ENCODE peak calls at places on chromosome X, in ten cellular contexts. Q is activated naive CD8-positive, alpha-beta T cell treated with anti-CD3 and anti-CD28 coated beads, Interleukin-2, amount 50 U/mL, for 16 hours; V is GM23338; M is BJ; K is endothelial cell; O is left colon; U is EL; E is anterior cingulate cortex; Z is NCI-H460; A is GM12891. P is an unnamed sample.

GRCh38 chrX:39907964-39908616 is 189.7 kb downstream of the BCOR start:
- DNase-seq in O (no peak), E (no peak), U (peak), A (no peak), Q (no peak), Z (peak), V (no peak), K (no peak), M (peak), P (no peak)

GRCh38 chrX:9055354-9055753 is 21.4 kb upstream of the FAM9B start:
- DNase-seq in U (no peak), K (no peak), M (no peak), A (no peak), Q (no peak), Z (no peak), V (no peak), O (no peak), E (no peak), P (no peak)

GRCh38 chrX:78455901-78456300 is 128.5 kb upstream of the CYSLTR1 start:
- DNase-seq in Q (no peak), M (no peak), E (no peak), A (no peak), K (no peak), V (no peak), Z (no peak), O (no peak), U (peak), P (no peak)

GRCh38 chrX:150546711-150547153 is 21.7 kb upstream of the MTM1 start:
- DNase-seq in A (no peak), Z (no peak), K (no peak), M (no peak), Q (no peak), O (no peak), U (no peak), E (no peak), V (no peak), P (no peak)

GRCh38 chrX:13387656-13388421 is 68.0 kb upstream of the ATXN3L start:
- DNase-seq in O (no peak), U (peak), V (no peak), Z (no peak), K (no peak), Q (no peak), A (no peak), E (no peak), M (peak), P (no peak)

GRCh38 chrX:47483310-47484268 is 567 bp upstream of the ZNF41 start:
- DNase-seq in Z (no peak), Q (no peak), A (no peak), V (peak), U (peak), E (no peak), O (peak), K (peak), M (no peak), P (peak)

GRCh38 chrX:9690046-9690445 is 75.6 kb downstream of the GPR143 start:
- DNase-seq in A (no peak), V (no peak), M (no peak), O (no peak), Q (no peak), U (no peak), Z (no peak), E (no peak), K (no peak), P (no peak)

GRCh38 chrX:41459714-41460113 is 12.6 kb downstream of the NYX start:
- DNase-seq in A (no peak), K (no peak), V (no peak), Z (no peak), Q (no peak), O (no peak), U (no peak), M (no peak), E (no peak), P (no peak)

GRCh38 chrX:130626521-130626920 is 224.7 kb downstream of the RBMX2 start:
- DNase-seq in K (no peak), Q (no peak), M (no peak), Z (no peak), U (no peak), O (no peak), E (no peak), V (peak), A (no peak), P (no peak)

GRCh38 chrX:106894978-106895452 is 8.1 kb downstream of the RIPPLY1 start:
- DNase-seq in O (no peak), V (no peak), Z (peak), A (no peak), E (no peak), Q (no peak), M (no peak), K (no peak), U (peak), P (no peak)

GRCh38 chrX:48496660-48497059 is 12.1 kb upstream of the PORCN start:
- DNase-seq in K (no peak), Q (no peak), M (no peak), V (no peak), Z (no peak), E (no peak), O (no peak), A (no peak), U (peak), P (no peak)